ENCODE peak calls at places on chromosomes 2 and 18, in seven cellular contexts. K is right lobe of liver; E is stimulated activated memory B cell treated with anti-CD40 and anti-IgM and Interleukin-4, amounts not matched to agents 10 μg/mL and 1 μg/mL and 100 μg/mL, for 72 hours; D is Right ventricle myocardium superior; L is esophagus mucosa; X is sciatic nerve; G is stimulated activated naive CD8-positive, alpha-beta T cell treated with anti-CD3 and anti-CD28 coated beads, Interleukin-15, amount 100 ng/mL, for 72 hours. M is an unnamed sample.

GRCh38 chr2:166181813-166182154 is 54.0 kb upstream of the SCN1A start:
- ATAC-seq in K (no peak), E (no peak), D (no peak), L (no peak), X (no peak), G (no peak), M (no peak)

GRCh38 chr2:3204031-3204430 is 173.6 kb downstream of the EIPR1 start:
- ATAC-seq in K (no peak), E (no peak), D (no peak), L (no peak), X (no peak), G (no peak), M (no peak)

GRCh38 chr2:22981785-22982184 is 403.2 kb upstream of the KLHL29 start:
- ATAC-seq in K (peak), E (no peak), D (no peak), L (no peak), X (no peak), G (no peak), M (no peak)

GRCh38 chr18:76343938-76344569 is 151.0 kb downstream of the ZNF516 start:
- ATAC-seq in K (no peak), E (no peak), D (no peak), L (no peak), X (no peak), G (no peak), M (no peak)

GRCh38 chr2:61911510-61911909 is 6.0 kb downstream of the COMMD1 start:
- ATAC-seq in K (no peak), E (no peak), D (peak), L (peak), X (no peak), G (no peak), M (peak)

GRCh38 chr2:171846894-171847293 is 47.1 kb downstream of the SLC25A12 start:
- ATAC-seq in K (no peak), E (no peak), D (no peak), L (no peak), X (no peak), G (no peak), M (no peak)

GRCh38 chr2:12321017-12321641 is 395.6 kb upstream of the TRIB2 start:
- ATAC-seq in K (no peak), E (no peak), D (peak), L (no peak), X (peak), G (no peak), M (peak)

GRCh38 chr2:83072767-83073166 is 1386.3 kb downstream of the SUCLG1 start:
- ATAC-seq in K (peak), E (no peak), D (no peak), L (no peak), X (no peak), G (no peak), M (no peak)

GRCh38 chr2:175633227-175633626 is 368.8 kb downstream of the LNPK start:
- ATAC-seq in K (no peak), E (no peak), D (no peak), L (no peak), X (no peak), G (no peak), M (no peak)

GRCh38 chr2:208820289-208820688 is 413.7 kb downstream of the PTH2R start:
- ATAC-seq in K (no peak), E (no peak), D (no peak), L (no peak), X (peak), G (no peak), M (no peak)

GRCh38 chr2:127525692-127526141 is 572 bp downstream of the IWS1 start:
- ATAC-seq in K (no peak), E (peak), D (peak), L (peak), X (no peak), G (no peak), M (peak)

GRCh38 chr2:44652701-44653100 is 288.8 kb upstream of the SIX3 start:
- ATAC-seq in K (no peak), E (no peak), D (no peak), L (no peak), X (no peak), G (no peak), M (no peak)

GRCh38 chr2:75709297-75709696 is 1.4 kb downstream of the GCFC2 start:
- ATAC-seq in K (peak), E (no peak), D (no peak), L (no peak), X (no peak), G (no peak), M (no peak)

GRCh38 chr2:219675206-219675605 is 47.8 kb downstream of the SLC4A3 start:
- ATAC-seq in K (no peak), E (no peak), D (peak), L (peak), X (no peak), G (no peak), M (no peak)

GRCh38 chr2:49044680-49045079 is 109.6 kb downstream of the FSHR start:
- ATAC-seq in K (no peak), E (no peak), D (peak), L (no peak), X (peak), G (no peak), M (no peak)

GRCh38 chr18:70194227-70194890 is 11.1 kb downstream of the RTTN start:
- ATAC-seq in K (no peak), E (peak), D (no peak), L (no peak), X (no peak), G (peak), M (no peak)

GRCh38 chr18:51955136-51955535 is 384.9 kb upstream of the DCC start:
- ATAC-seq in K (no peak), E (no peak), D (no peak), L (no peak), X (no peak), G (no peak), M (no peak)

M was measured in SK-N-SH treated with all-trans-retinoic acid at 6 μM for 48 hours.